ENCODE peak calls at places on chromosomes 11 and 22, in eight cellular contexts. U is psoas muscle, E is heart left ventricle, L is prostate gland, B is A549, J is breast epithelium, I is kidney, M is Peyer's patch. S is an unnamed sample.

GRCh38 chr11:64809781-64810241 is 540 bp downstream of the MEN1 start:
- DNase-seq in U (no peak), E (no peak), L (peak; percentile 43), B (peak; percentile 17), J (no peak), I (peak; percentile 83), M (peak; percentile 25), S (no peak)

GRCh38 chr11:130418756-130419155 is 9.7 kb downstream of the ADAMTS8 start:
- DNase-seq in U (peak; percentile 39), E (no peak), L (no peak), B (no peak), J (peak; percentile 76), I (no peak), M (no peak), S (no peak)

GRCh38 chr11:109405671-109406070 is 16.3 kb upstream of the C11orf87 start:
- DNase-seq in U (no peak), E (no peak), L (no peak), B (no peak), J (no peak), I (no peak), M (no peak), S (no peak)

GRCh38 chr11:6544921-6545850 is 48.1 kb downstream of the DNHD1 start:
- DNase-seq in U (no peak), E (no peak), L (no peak), B (no peak), J (no peak), I (no peak), M (no peak), S (no peak)

GRCh38 chr11:42482822-42483221 is 829.0 kb upstream of the API5 start:
- DNase-seq in U (no peak), E (no peak), L (no peak), B (no peak), J (no peak), I (no peak), M (no peak), S (no peak)

GRCh38 chr11:61971177-61972111 is 4.0 kb upstream of the FTH1 start:
- DNase-seq in U (peak; percentile 98), E (peak; percentile 98), L (peak; percentile 98), B (peak; percentile 88), J (peak; percentile 99), I (peak; percentile 99), M (peak; percentile 73), S (peak; percentile 70)

GRCh38 chr11:60932605-60933346 is 8.5 kb downstream of the TMEM132A start:
- DNase-seq in U (peak; percentile 7), E (no peak), L (no peak), B (no peak), J (no peak), I (no peak), M (peak; percentile 72), S (no peak)

GRCh38 chr11:24375896-24376295 is 121.0 kb upstream of the LUZP2 start:
- DNase-seq in U (no peak), E (no peak), L (no peak), B (no peak), J (no peak), I (no peak), M (no peak), S (no peak)

GRCh38 chr11:78131956-78132355 is 7.5 kb downstream of the ALG8 start:
- DNase-seq in U (no peak), E (no peak), L (no peak), B (no peak), J (no peak), I (no peak), M (no peak), S (no peak)

GRCh38 chr11:113663567-113663966 is 42.5 kb downstream of the TMPRSS5 start:
- DNase-seq in U (no peak), E (no peak), L (no peak), B (no peak), J (no peak), I (no peak), M (no peak), S (no peak)

GRCh38 chr11:72826191-72826941 is 12.2 kb downstream of the ATG16L2 start:
- DNase-seq in U (no peak), E (no peak), L (no peak), B (no peak), J (no peak), I (no peak), M (no peak), S (no peak)

GRCh38 chr11:43943357-43943930 is 1.0 kb downstream of the C11orf96 start:
- DNase-seq in U (no peak), E (no peak), L (no peak), B (no peak), J (no peak), I (no peak), M (no peak), S (no peak)

GRCh38 chr11:64872790-64873488 is 5.5 kb downstream of the EHD1 start:
- DNase-seq in U (no peak), E (no peak), L (no peak), B (no peak), J (no peak), I (no peak), M (no peak), S (no peak)

GRCh38 chr11:37134637-37135036 is 536.6 kb upstream of the RAG2 start:
- DNase-seq in U (no peak), E (no peak), L (no peak), B (no peak), J (no peak), I (no peak), M (no peak), S (no peak)

GRCh38 chr11:98507208-98507607 is 513.5 kb upstream of the CNTN5 start:
- DNase-seq in U (no peak), E (no peak), L (no peak), B (no peak), J (no peak), I (no peak), M (no peak), S (no peak)

GRCh38 chr22:44589831-44590230 is 91.8 kb upstream of the RTL6 start:
- DNase-seq in U (peak; percentile 19), E (no peak), L (no peak), B (no peak), J (no peak), I (peak; percentile 52), M (no peak), S (no peak)

GRCh38 chr11:14835491-14836105 is 56.4 kb downstream of the CYP2R1 start:
- DNase-seq in U (no peak), E (no peak), L (no peak), B (no peak), J (no peak), I (no peak), M (no peak), S (no peak)

GRCh38 chr22:27163162-27164137 is 506.1 kb downstream of the MIAT start:
- DNase-seq in U (no peak), E (no peak), L (no peak), B (no peak), J (no peak), I (no peak), M (no peak), S (no peak)

GRCh38 chr22:27159716-27160295 is 502.4 kb downstream of the MIAT start:
- DNase-seq in U (no peak), E (no peak), L (no peak), B (no peak), J (no peak), I (no peak), M (no peak), S (no peak)

GRCh38 chr22:27157090-27157489 is 499.7 kb downstream of the MIAT start:
- DNase-seq in U (no peak), E (no peak), L (no peak), B (no peak), J (no peak), I (no peak), M (no peak), S (no peak)

GRCh38 chr22:27154717-27155116 is 497.3 kb downstream of the MIAT start:
- DNase-seq in U (no peak), E (no peak), L (no peak), B (no peak), J (no peak), I (no peak), M (no peak), S (no peak)

GRCh38 chr22:27159016-27159415 is 501.6 kb downstream of the MIAT start:
- DNase-seq in U (no peak), E (no peak), L (no peak), B (no peak), J (no peak), I (no peak), M (no peak), S (no peak)
- H3K4me3 ChIP-seq in U (no peak overlapping the region), E (no peak overlapping the region), L (no peak overlapping the region), B (no peak overlapping the region), J (no peak overlapping the region), I (no peak overlapping the region), M (no peak overlapping the region), S (no peak overlapping the region)

DNA sequence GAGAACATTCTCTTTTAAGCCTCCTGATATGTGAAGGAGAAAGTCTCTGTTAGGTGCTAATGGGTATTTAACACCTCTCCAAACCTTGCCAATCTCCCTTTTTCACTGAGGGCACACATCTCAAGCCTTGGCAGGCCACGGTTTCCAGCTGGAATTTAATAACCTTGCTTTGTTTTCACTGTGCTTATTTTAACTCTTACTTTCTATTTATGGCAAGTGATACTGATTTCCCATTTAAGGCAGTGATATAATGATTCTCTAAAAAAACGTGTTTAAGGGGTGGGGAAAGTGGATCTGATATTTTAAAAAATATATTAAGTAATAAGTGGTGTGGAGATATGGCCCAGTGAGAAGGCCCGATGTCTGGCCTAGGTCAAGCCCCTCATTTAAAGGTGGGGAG is 1.1 kb upstream of the RASD2 start:
- DNase-seq in U (no peak), E (no peak), L (no peak), B (no peak), J (no peak), I (no peak), M (no peak), S (no peak)
- H3K4me3 ChIP-seq in U (peak overlapping the region; percentile 71), E (peak overlapping the region; percentile 42), L (no peak overlapping the region), B (peak overlapping the region; percentile 65), J (peak overlapping the region; percentile 57), I (no peak overlapping the region), M (peak overlapping the region; percentile 65), S (peak overlapping the region; percentile 57)

GRCh38 chr11:2299773-2300172 is 1.9 kb downstream of the C11orf21 start:
- DNase-seq in U (no peak), E (no peak), L (no peak), B (no peak), J (peak; percentile 3), I (peak; percentile 73), M (peak; percentile 9), S (no peak)
- H3K4me3 ChIP-seq in U (no peak overlapping the region), E (no peak overlapping the region), L (no peak overlapping the region), B (no peak overlapping the region), J (no peak overlapping the region), I (no peak overlapping the region), M (no peak overlapping the region), S (no peak overlapping the region)

DNA sequence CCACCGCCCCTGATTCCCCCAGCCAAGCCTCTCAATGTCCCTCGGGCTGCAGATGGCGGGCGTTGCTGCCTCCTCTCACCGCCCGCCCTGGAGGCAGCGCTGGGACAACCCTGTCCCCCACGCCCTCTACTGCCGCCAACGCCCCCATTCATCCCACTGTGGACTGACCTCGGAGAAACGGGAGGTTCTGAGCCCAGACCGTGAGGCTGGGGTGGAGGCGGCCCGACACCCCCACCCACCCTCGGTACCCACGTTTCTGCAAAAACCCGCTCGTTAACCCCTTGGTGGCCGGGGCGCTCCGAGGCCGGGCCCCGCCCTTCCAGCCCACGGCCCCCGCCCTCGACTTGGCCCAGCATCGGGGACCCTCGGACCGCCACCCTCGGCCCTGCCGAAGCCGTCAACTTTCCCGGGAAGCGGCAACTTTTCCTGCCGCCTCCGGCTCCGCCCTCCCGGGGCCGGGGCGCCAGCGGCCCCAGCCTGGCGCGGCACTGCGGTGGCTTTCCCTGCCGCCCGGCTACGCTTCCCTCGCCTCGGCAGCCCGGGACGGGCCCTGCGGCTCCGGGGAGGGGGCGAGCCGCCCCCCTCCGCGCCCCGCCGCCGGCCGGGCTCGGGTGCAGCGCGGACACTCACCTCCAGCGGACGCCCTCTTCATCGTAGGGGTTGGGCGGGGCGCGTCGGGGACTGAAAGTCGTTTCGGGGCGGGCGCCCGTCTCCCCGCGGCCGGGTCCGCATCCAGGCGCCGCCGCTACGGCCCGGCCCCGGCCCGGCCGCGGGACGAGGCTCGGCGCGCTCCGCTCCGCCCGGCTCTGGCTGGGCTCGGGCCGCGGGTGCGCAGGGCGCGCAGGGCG is 453 bp downstream of the RTN4R start:
- DNase-seq in U (no peak), E (no peak), L (no peak), B (peak; percentile 6), J (no peak), I (no peak), M (no peak), S (no peak)
- H3K4me3 ChIP-seq in U (peak overlapping the region; percentile 55), E (peak overlapping the region; percentile 50), L (peak overlapping the region; percentile 60), B (peak overlapping the region; percentile 49), J (peak overlapping the region; percentile 60), I (no peak overlapping the region), M (peak overlapping the region; percentile 67), S (peak overlapping the region; percentile 75)

S was measured in esophagus squamous epithelium.